ENCODE peak calls at places on chromosomes 3 and 15, in five cellular contexts. F is MM.1S, P is HFF-Myc, E is left ventricle myocardium inferior, A is BE2C. S is an unnamed sample.

GRCh38 chr3:49673131-49673714 is 928 bp upstream of the APEH start:
- DNase-seq in A (no peak), F (peak; percentile 28), P (no peak), E (no peak), S (no peak)

GRCh38 chr3:181278468-181279238 is 289.1 kb upstream of the DNAJC19 start:
- DNase-seq in E (no peak), A (no peak), P (no peak), F (peak; percentile 53), S (no peak)

GRCh38 chr3:48552111-48552911 is 4.3 kb downstream of the PFKFB4 start:
- DNase-seq in A (no peak), P (no peak), E (no peak), F (no peak), S (no peak)

GRCh38 chr15:88635343-88635742 is 3.5 kb upstream of the ISG20 start:
- DNase-seq in A (no peak), F (peak; percentile 87), P (peak; percentile 35), E (no peak), S (no peak)

GRCh38 chr15:64233299-64233698 is 70.5 kb upstream of the PPIB start:
- DNase-seq in A (no peak), F (no peak), E (no peak), P (no peak), S (no peak)

GRCh38 chr3:119310052-119310451 is 15.9 kb downstream of the ARHGAP31 start:
- DNase-seq in P (peak; percentile 59), A (no peak), F (no peak), E (no peak), S (peak; percentile 97)

GRCh38 chr3:117892431-117892841 is 1142.2 kb downstream of the IGSF11 start:
- DNase-seq in P (no peak), E (no peak), A (no peak), F (no peak), S (peak; percentile 33)

GRCh38 chr3:67648229-67648628 is 6.2 kb downstream of the SUCLG2 start:
- DNase-seq in P (no peak), A (no peak), F (no peak), E (no peak), S (no peak)

GRCh38 chr3:123843668-123844067 is 40.5 kb downstream of the MYLK start:
- DNase-seq in E (no peak), F (no peak), A (no peak), P (no peak), S (no peak)

GRCh38 chr3:83003917-83004316 is 1242.5 kb upstream of the GBE1 start:
- DNase-seq in P (no peak), A (no peak), F (no peak), E (no peak), S (no peak)

GRCh38 chr15:85533949-85534543 is 153.6 kb downstream of the AKAP13 start:
- DNase-seq in E (no peak), A (no peak), P (no peak), F (peak; percentile 41), S (no peak)

GRCh38 chr3:15271785-15272381 is 60.5 kb downstream of the SH3BP5 start:
- DNase-seq in F (no peak), A (no peak), E (peak; percentile 50), P (no peak), S (no peak)

GRCh38 chr15:78315686-78316085 is 16.3 kb upstream of the SKIC8 start:
- DNase-seq in P (no peak), A (peak; percentile 67), F (no peak), E (no peak), S (no peak)
- TF ChIP-seq CTCF in P (peak; percentile 60), A (peak; percentile 67), F (no peak), E (no peak), S (peak; percentile 48)

GRCh38 chr15:27906802-27907201 is 192.3 kb downstream of the OCA2 start:
- DNase-seq in P (no peak), F (no peak), E (no peak), A (no peak), S (no peak)

DNA sequence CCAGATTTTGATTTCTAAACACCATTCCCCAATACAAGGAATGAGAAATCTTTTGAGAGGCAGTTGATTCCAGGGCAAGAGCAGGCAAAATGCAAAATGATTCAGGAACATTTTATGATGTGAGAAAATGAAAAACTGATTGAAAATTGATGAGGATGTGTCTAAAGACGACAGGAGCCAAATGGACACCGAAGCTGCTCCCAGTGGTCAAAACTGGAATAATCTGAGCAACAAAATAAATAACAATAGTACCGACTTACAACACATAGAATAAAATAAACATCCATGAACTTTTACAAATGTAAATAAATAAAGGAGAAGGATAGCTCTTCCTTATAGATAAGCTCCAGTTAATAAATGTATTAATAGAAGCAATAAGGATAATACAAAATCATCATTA is 186.8 kb downstream of the OCA2 start:
- DNase-seq in F (no peak), A (no peak), E (no peak), P (no peak), S (no peak)
- TF ChIP-seq CTCF in F (no peak), A (no peak), E (no peak), P (no peak), S (no peak)

GRCh38 chr3:85090495-85090894 is 131.7 kb downstream of the CADM2 start:
- DNase-seq in P (no peak), F (no peak), E (no peak), A (no peak), S (no peak)
- TF ChIP-seq CTCF in P (no peak), F (no peak), E (no peak), A (no peak), S (no peak)

GRCh38 chr3:24088782-24089181 is 143.7 kb downstream of the NR1D2 start:
- DNase-seq in E (no peak), F (peak; percentile 18), A (no peak), P (no peak), S (no peak)
- TF ChIP-seq CTCF in E (peak; percentile 32), F (peak; percentile 44), A (peak; percentile 33), P (peak; percentile 50), S (peak; percentile 69)

S was measured in epithelial cell of proximal tubule.